ENCODE peak calls at places on chromosomes 12 and 14, in seven cellular contexts. One of them, this sample, is unnamed.

GRCh38 chr14:69561893-69562292 is 12.8 kb downstream of the CCDC177 start:
- DNase-seq in astrocyte of the cerebellum: no peak
- DNase-seq in heart right ventricle: no peak
- DNase-seq in A673: no peak
- DNase-seq in astrocyte of the spinal cord: no peak
- DNase-seq in GM23248: no peak
- DNase-seq in psoas muscle: no peak
- DNase-seq in this sample: no peak

GRCh38 chr14:100371773-100372172 is 48.6 kb downstream of the SLC25A47 start:
- DNase-seq in astrocyte of the cerebellum: no peak
- DNase-seq in heart right ventricle: no peak
- DNase-seq in A673: no peak
- DNase-seq in astrocyte of the spinal cord: no peak
- DNase-seq in GM23248: no peak
- DNase-seq in psoas muscle: no peak
- DNase-seq in this sample: no peak

GRCh38 chr12:26493656-26494055 is 298.3 kb downstream of the SSPN start:
- DNase-seq in astrocyte of the cerebellum: peak
- DNase-seq in heart right ventricle: no peak
- DNase-seq in A673: no peak
- DNase-seq in astrocyte of the spinal cord: no peak
- DNase-seq in GM23248: no peak
- DNase-seq in psoas muscle: no peak
- DNase-seq in this sample: no peak

GRCh38 chr12:128844031-128844635 is 9.1 kb upstream of the GLT1D1 start:
- DNase-seq in astrocyte of the cerebellum: no peak
- DNase-seq in heart right ventricle: no peak
- DNase-seq in A673: no peak
- DNase-seq in astrocyte of the spinal cord: no peak
- DNase-seq in GM23248: no peak
- DNase-seq in psoas muscle: no peak
- DNase-seq in this sample: no peak

GRCh38 chr12:49566361-49566760 is 1.6 kb downstream of the MCRS1 start:
- DNase-seq in astrocyte of the cerebellum: no peak
- DNase-seq in heart right ventricle: no peak
- DNase-seq in A673: no peak
- DNase-seq in astrocyte of the spinal cord: no peak
- DNase-seq in GM23248: no peak
- DNase-seq in psoas muscle: no peak
- DNase-seq in this sample: no peak

GRCh38 chr12:10027311-10028099 is 3.0 kb upstream of the CLEC9A start:
- DNase-seq in astrocyte of the cerebellum: no peak
- DNase-seq in heart right ventricle: no peak
- DNase-seq in A673: peak
- DNase-seq in astrocyte of the spinal cord: no peak
- DNase-seq in GM23248: peak
- DNase-seq in psoas muscle: no peak
- DNase-seq in this sample: no peak

GRCh38 chr12:42538203-42538602 is 51.3 kb downstream of the PRICKLE1 start:
- DNase-seq in astrocyte of the cerebellum: no peak
- DNase-seq in heart right ventricle: no peak
- DNase-seq in A673: no peak
- DNase-seq in astrocyte of the spinal cord: no peak
- DNase-seq in GM23248: no peak
- DNase-seq in psoas muscle: no peak
- DNase-seq in this sample: no peak

GRCh38 chr14:101151226-101151929 is 247.9 kb upstream of the RTL1 start:
- DNase-seq in astrocyte of the cerebellum: no peak
- DNase-seq in heart right ventricle: no peak
- DNase-seq in A673: no peak
- DNase-seq in astrocyte of the spinal cord: no peak
- DNase-seq in GM23248: peak
- DNase-seq in psoas muscle: no peak
- DNase-seq in this sample: no peak

GRCh38 chr12:118330421-118331018 is 42.2 kb downstream of the TAOK3 start:
- DNase-seq in astrocyte of the cerebellum: no peak
- DNase-seq in heart right ventricle: no peak
- DNase-seq in A673: peak
- DNase-seq in astrocyte of the spinal cord: peak
- DNase-seq in GM23248: no peak
- DNase-seq in psoas muscle: no peak
- DNase-seq in this sample: no peak

GRCh38 chr14:61280092-61280525 is 1.0 kb downstream of the TMEM30B start:
- DNase-seq in astrocyte of the cerebellum: no peak
- DNase-seq in heart right ventricle: no peak
- DNase-seq in A673: no peak
- DNase-seq in astrocyte of the spinal cord: no peak
- DNase-seq in GM23248: no peak
- DNase-seq in psoas muscle: no peak
- DNase-seq in this sample: no peak

GRCh38 chr12:122871851-122872785 is 23.8 kb downstream of the VPS37B start:
- DNase-seq in astrocyte of the cerebellum: no peak
- DNase-seq in heart right ventricle: peak
- DNase-seq in A673: peak
- DNase-seq in astrocyte of the spinal cord: peak
- DNase-seq in GM23248: peak
- DNase-seq in psoas muscle: no peak
- DNase-seq in this sample: peak

GRCh38 chr12:122872815-122873361 is 23.0 kb downstream of the VPS37B start:
- DNase-seq in astrocyte of the cerebellum: no peak
- DNase-seq in heart right ventricle: no peak
- DNase-seq in A673: no peak
- DNase-seq in astrocyte of the spinal cord: no peak
- DNase-seq in GM23248: no peak
- DNase-seq in psoas muscle: no peak
- DNase-seq in this sample: no peak

GRCh38 chr12:122870163-122870842 is 25.6 kb downstream of the VPS37B start:
- DNase-seq in astrocyte of the cerebellum: no peak
- DNase-seq in heart right ventricle: no peak
- DNase-seq in A673: no peak
- DNase-seq in astrocyte of the spinal cord: no peak
- DNase-seq in GM23248: no peak
- DNase-seq in psoas muscle: no peak
- DNase-seq in this sample: no peak

GRCh38 chr12:122869207-122869973 is 26.5 kb downstream of the VPS37B start:
- DNase-seq in astrocyte of the cerebellum: no peak
- DNase-seq in heart right ventricle: no peak
- DNase-seq in A673: no peak
- DNase-seq in astrocyte of the spinal cord: no peak
- DNase-seq in GM23248: no peak
- DNase-seq in psoas muscle: no peak
- DNase-seq in this sample: no peak

DNA sequence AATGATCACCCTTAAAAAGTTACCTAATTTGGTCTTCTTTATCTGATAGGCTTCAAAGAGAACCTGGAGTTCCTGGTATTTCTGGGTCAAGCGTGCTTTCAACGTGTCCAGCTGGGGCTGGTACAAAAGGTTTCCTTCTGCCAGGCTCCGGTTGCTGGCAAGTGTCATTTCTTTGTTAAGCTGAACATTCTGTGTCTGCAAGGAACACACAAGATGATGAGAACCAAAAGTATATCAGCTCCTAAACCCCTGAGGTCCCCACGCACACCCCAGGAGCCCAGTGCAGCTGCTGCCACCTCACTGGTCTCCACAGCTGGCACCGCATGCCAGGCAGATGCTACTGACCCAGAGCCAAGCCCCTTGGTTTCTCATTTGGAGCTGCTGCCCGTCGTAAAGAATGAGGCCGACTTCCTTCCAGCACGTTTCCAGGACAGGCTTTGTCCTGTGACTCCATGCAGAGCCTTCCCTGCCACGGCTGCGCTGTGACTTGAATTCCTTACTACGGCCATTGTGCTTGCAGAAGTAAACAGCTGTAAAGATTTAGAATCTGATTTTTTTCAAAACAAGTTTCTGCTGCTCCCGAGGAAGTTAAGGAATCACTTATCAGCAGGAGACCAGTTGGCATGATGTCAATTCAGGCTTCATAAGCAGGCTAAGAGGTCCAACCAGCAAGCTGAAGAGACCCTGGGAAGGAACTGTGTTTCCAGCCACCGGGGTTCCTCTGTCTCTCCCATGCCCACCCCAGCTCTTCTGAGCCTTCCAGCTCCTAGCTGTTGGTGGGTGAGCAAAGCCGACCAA is 24.9 kb downstream of the VPS37B start:
- DNase-seq in astrocyte of the cerebellum: no peak
- DNase-seq in heart right ventricle: no peak
- DNase-seq in A673: peak
- DNase-seq in astrocyte of the spinal cord: peak
- DNase-seq in GM23248: peak
- DNase-seq in psoas muscle: no peak
- DNase-seq in this sample: peak
- H3K4me3 ChIP-seq in astrocyte of the cerebellum: no peak
- H3K4me3 ChIP-seq in heart right ventricle: peak
- H3K4me3 ChIP-seq in A673: peak
- H3K4me3 ChIP-seq in astrocyte of the spinal cord: peak
- H3K4me3 ChIP-seq in GM23248: peak
- H3K4me3 ChIP-seq in psoas muscle: peak
- H3K4me3 ChIP-seq in this sample: peak

GRCh38 chr12:1830981-1831930 is 10.9 kb downstream of the LRTM2 start:
- DNase-seq in astrocyte of the cerebellum: peak
- DNase-seq in heart right ventricle: peak
- DNase-seq in A673: no peak
- DNase-seq in astrocyte of the spinal cord: peak
- DNase-seq in GM23248: peak
- DNase-seq in psoas muscle: peak
- DNase-seq in this sample: peak
- H3K4me3 ChIP-seq in astrocyte of the cerebellum: no peak
- H3K4me3 ChIP-seq in heart right ventricle: no peak
- H3K4me3 ChIP-seq in A673: no peak
- H3K4me3 ChIP-seq in astrocyte of the spinal cord: no peak
- H3K4me3 ChIP-seq in GM23248: no peak
- H3K4me3 ChIP-seq in psoas muscle: no peak
- H3K4me3 ChIP-seq in this sample: no peak

DNA sequence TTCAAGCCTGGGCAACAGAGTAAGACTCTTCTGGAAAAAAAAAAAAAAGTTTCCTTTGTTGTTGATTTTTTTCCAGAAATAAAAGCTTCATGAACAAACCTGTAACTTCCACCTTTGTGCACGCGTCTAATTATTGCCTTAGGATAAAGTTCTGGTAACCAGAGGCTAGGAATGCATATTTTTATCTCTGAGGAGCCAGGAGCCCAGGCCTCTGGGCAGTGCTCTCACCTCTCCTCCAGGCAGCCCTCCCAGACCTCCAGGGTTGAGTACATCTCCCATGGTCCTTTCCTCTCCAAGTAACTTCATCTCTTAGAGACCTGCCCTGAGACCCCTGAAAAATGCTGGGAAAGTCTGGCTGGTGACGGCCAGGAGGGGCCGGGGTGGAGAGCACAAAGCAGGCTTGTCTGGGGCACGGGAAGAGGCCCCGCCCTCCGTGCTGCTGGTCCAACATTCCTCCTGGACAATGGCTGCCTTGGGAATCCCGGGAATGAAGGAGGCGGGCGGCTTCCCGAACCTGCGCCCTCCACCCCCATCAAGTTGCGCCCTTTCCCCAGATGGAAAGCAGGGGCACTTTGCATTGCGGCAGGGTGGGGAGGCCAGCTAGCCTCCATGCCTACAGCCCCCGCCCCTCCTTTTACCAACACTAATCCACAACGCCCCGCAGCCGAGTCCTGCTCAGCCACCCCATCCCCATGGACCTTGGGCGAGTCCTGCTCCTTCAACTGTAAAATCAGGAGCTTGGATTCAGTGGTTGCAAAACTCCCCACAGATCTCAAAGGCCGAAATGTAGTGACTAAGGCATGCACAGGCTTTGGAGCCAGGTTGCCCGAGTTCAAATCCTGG is 7.3 kb upstream of the FIGNL2 start:
- DNase-seq in astrocyte of the cerebellum: no peak
- DNase-seq in heart right ventricle: peak
- DNase-seq in A673: no peak
- DNase-seq in astrocyte of the spinal cord: peak
- DNase-seq in GM23248: peak
- DNase-seq in psoas muscle: no peak
- DNase-seq in this sample: no peak
- H3K4me3 ChIP-seq in astrocyte of the cerebellum: peak
- H3K4me3 ChIP-seq in heart right ventricle: peak
- H3K4me3 ChIP-seq in A673: no peak
- H3K4me3 ChIP-seq in astrocyte of the spinal cord: peak
- H3K4me3 ChIP-seq in GM23248: peak
- H3K4me3 ChIP-seq in psoas muscle: peak
- H3K4me3 ChIP-seq in this sample: no peak

GRCh38 chr14:37198273-37198598 is 499 bp downstream of the MIPOL1 start:
- DNase-seq in astrocyte of the cerebellum: no peak
- DNase-seq in heart right ventricle: no peak
- DNase-seq in A673: no peak
- DNase-seq in astrocyte of the spinal cord: no peak
- DNase-seq in GM23248: no peak
- DNase-seq in psoas muscle: no peak
- DNase-seq in this sample: no peak

GRCh38 chr14:37198907-37199306 is 1.2 kb downstream of the MIPOL1 start:
- DNase-seq in astrocyte of the cerebellum: no peak
- DNase-seq in heart right ventricle: no peak
- DNase-seq in A673: no peak
- DNase-seq in astrocyte of the spinal cord: no peak
- DNase-seq in GM23248: no peak
- DNase-seq in psoas muscle: no peak
- DNase-seq in this sample: no peak

GRCh38 chr14:37196604-37197420 is 925 bp upstream of the MIPOL1 start:
- DNase-seq in astrocyte of the cerebellum: no peak
- DNase-seq in heart right ventricle: no peak
- DNase-seq in A673: no peak
- DNase-seq in astrocyte of the spinal cord: no peak
- DNase-seq in GM23248: peak
- DNase-seq in psoas muscle: no peak
- DNase-seq in this sample: no peak

GRCh38 chr14:37195327-37195726 is 2.4 kb upstream of the MIPOL1 start:
- DNase-seq in astrocyte of the cerebellum: no peak
- DNase-seq in heart right ventricle: no peak
- DNase-seq in A673: no peak
- DNase-seq in astrocyte of the spinal cord: peak
- DNase-seq in GM23248: peak
- DNase-seq in psoas muscle: no peak
- DNase-seq in this sample: no peak

DNA sequence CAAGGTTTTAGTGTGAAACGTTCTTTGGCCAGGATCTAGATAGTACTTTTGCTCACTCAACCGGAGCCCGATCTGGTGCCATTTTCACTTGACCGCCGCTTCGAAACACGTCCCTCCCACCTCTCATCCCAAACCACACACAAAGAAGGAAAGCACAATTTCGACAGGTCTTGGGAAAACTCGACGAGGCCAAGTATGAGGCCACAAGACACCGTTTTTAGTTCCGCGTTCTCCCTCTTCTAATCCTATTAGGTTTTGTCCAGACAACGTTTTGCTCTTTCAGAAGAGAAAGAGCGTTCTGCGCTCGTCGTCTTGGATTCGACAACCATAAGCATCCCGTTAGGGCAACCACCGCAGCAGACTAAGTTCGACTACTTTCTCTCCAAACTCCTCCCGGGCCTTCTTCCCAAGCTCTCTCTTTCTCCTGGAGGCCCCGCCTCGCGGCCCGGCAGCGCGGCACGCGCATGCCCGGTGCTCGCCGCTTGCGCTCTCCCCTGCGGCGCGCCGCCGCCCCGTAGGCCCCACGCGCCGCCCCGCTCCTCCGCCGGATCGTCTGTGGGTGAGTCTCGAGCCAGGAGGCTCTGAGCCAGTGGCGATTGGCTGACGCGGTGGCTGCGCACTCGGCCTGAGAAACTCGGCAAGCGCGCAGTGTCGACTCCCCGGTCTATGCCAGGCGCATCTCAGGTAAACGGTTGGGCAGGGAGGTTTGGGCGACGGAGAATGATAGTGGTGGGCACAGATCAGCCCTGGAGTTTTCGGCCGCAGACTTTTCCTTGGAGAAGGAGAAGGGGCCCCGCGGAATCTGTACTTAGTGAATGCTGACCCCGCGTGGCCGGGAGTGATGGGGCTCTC is at the start of gene MIPOL1:
- DNase-seq in astrocyte of the cerebellum: peak
- DNase-seq in heart right ventricle: peak
- DNase-seq in A673: peak
- DNase-seq in astrocyte of the spinal cord: peak
- DNase-seq in GM23248: peak
- DNase-seq in psoas muscle: peak
- DNase-seq in this sample: peak
- H3K4me3 ChIP-seq in astrocyte of the cerebellum: peak
- H3K4me3 ChIP-seq in heart right ventricle: peak
- H3K4me3 ChIP-seq in A673: peak
- H3K4me3 ChIP-seq in astrocyte of the spinal cord: peak
- H3K4me3 ChIP-seq in GM23248: peak
- H3K4me3 ChIP-seq in psoas muscle: peak
- H3K4me3 ChIP-seq in this sample: peak